ENCODE peak calls at places on chromosomes 7 and 10, in four cellular contexts. One of them, this sample, is unnamed.

GRCh38 chr10:61899997-61900828 is 1.3 kb upstream of the ARID5B start:
- DNase-seq in PC-9: peak
- DNase-seq in foreskin fibroblast: peak
- DNase-seq in HFF-Myc: peak
- DNase-seq in this sample: peak

GRCh38 chr7:158479680-158480025 is 108.0 kb downstream of the PTPRN2 start:
- DNase-seq in PC-9: no peak
- DNase-seq in foreskin fibroblast: no peak
- DNase-seq in HFF-Myc: no peak
- DNase-seq in this sample: no peak

GRCh38 chr7:134766779-134767566 is 12.5 kb upstream of the CALD1 start:
- DNase-seq in PC-9: no peak
- DNase-seq in foreskin fibroblast: peak
- DNase-seq in HFF-Myc: no peak
- DNase-seq in this sample: no peak

GRCh38 chr7:132321387-132321786 is 254.9 kb downstream of the PLXNA4 start:
- DNase-seq in PC-9: no peak
- DNase-seq in foreskin fibroblast: peak
- DNase-seq in HFF-Myc: peak
- DNase-seq in this sample: no peak

GRCh38 chr10:19620867-19621266 is 195.4 kb upstream of the PLXDC2 start:
- DNase-seq in PC-9: no peak
- DNase-seq in foreskin fibroblast: no peak
- DNase-seq in HFF-Myc: no peak
- DNase-seq in this sample: no peak

GRCh38 chr10:32790483-32790882 is 167.5 kb downstream of the ITGB1 start:
- DNase-seq in PC-9: no peak
- DNase-seq in foreskin fibroblast: peak
- DNase-seq in HFF-Myc: no peak
- DNase-seq in this sample: no peak

GRCh38 chr7:97639036-97639435 is 92.8 kb upstream of the TAC1 start:
- DNase-seq in PC-9: no peak
- DNase-seq in foreskin fibroblast: no peak
- DNase-seq in HFF-Myc: no peak
- DNase-seq in this sample: peak

GRCh38 chr10:3165196-3165595 is 7.4 kb downstream of the PITRM1 start:
- DNase-seq in PC-9: no peak
- DNase-seq in foreskin fibroblast: no peak
- DNase-seq in HFF-Myc: no peak
- DNase-seq in this sample: no peak

GRCh38 chr7:101238226-101239182 is 902 bp upstream of the CLDN15 start:
- DNase-seq in PC-9: no peak
- DNase-seq in foreskin fibroblast: no peak
- DNase-seq in HFF-Myc: no peak
- DNase-seq in this sample: no peak

GRCh38 chr7:130513447-130513846 is 21.6 kb downstream of the MEST start:
- DNase-seq in PC-9: no peak
- DNase-seq in foreskin fibroblast: no peak
- DNase-seq in HFF-Myc: no peak
- DNase-seq in this sample: no peak

GRCh38 chr10:96044686-96045085 is 1.3 kb downstream of the CCNJ start:
- DNase-seq in PC-9: no peak
- DNase-seq in foreskin fibroblast: peak
- DNase-seq in HFF-Myc: no peak
- DNase-seq in this sample: peak

GRCh38 chr7:29796181-29796580 is 10.1 kb upstream of the WIPF3 start:
- DNase-seq in PC-9: no peak
- DNase-seq in foreskin fibroblast: no peak
- DNase-seq in HFF-Myc: no peak
- DNase-seq in this sample: no peak

GRCh38 chr7:158023157-158023556 is 564.5 kb downstream of the PTPRN2 start:
- DNase-seq in PC-9: no peak
- DNase-seq in foreskin fibroblast: no peak
- DNase-seq in HFF-Myc: no peak
- DNase-seq in this sample: no peak

GRCh38 chr7:83410989-83411591 is 237.8 kb downstream of the SEMA3E start:
- DNase-seq in PC-9: no peak
- DNase-seq in foreskin fibroblast: peak
- DNase-seq in HFF-Myc: peak
- DNase-seq in this sample: peak

GRCh38 chr7:12524794-12525386 is 45.6 kb upstream of the SCIN start:
- DNase-seq in PC-9: no peak
- DNase-seq in foreskin fibroblast: peak
- DNase-seq in HFF-Myc: peak
- DNase-seq in this sample: peak

GRCh38 chr10:58952747-58953466 is 223.5 kb upstream of the PHYHIPL start:
- DNase-seq in PC-9: peak
- DNase-seq in foreskin fibroblast: peak
- DNase-seq in HFF-Myc: peak
- DNase-seq in this sample: peak

GRCh38 chr10:95518455-95519131 is 42.6 kb downstream of the SORBS1 start:
- DNase-seq in PC-9: no peak
- DNase-seq in foreskin fibroblast: no peak
- DNase-seq in HFF-Myc: no peak
- DNase-seq in this sample: no peak

DNA sequence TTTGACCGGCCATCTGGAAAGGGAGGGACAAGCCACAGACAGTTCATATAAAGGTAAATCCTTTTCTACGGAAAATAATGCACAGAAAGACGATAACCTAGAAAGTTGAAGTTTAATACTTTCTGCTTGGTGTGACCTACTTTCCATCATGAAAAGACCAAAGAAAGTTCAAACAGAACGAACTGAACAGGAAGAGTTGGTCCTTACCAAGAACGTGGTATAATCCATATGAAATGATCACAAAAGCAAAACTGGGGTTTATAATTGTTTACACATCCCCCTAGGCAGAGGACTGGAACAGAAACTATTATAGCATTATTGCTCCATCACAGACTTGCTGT is 105.4 kb downstream of the ST8SIA6 start:
- DNase-seq in PC-9: no peak
- DNase-seq in foreskin fibroblast: no peak
- DNase-seq in HFF-Myc: no peak
- DNase-seq in this sample: no peak
- H3K4me3 ChIP-seq in PC-9: peak
- H3K4me3 ChIP-seq in foreskin fibroblast: peak
- H3K4me3 ChIP-seq in HFF-Myc: no peak
- H3K4me3 ChIP-seq in this sample: peak

GRCh38 chr10:1464866-1465265 is 272.5 kb downstream of the ADARB2 start:
- DNase-seq in PC-9: no peak
- DNase-seq in foreskin fibroblast: no peak
- DNase-seq in HFF-Myc: no peak
- DNase-seq in this sample: no peak

GRCh38 chr10:1462994-1463633 is 274.2 kb downstream of the ADARB2 start:
- DNase-seq in PC-9: no peak
- DNase-seq in foreskin fibroblast: no peak
- DNase-seq in HFF-Myc: no peak
- DNase-seq in this sample: no peak

GRCh38 chr10:1467450-1467849 is 269.9 kb downstream of the ADARB2 start:
- DNase-seq in PC-9: no peak
- DNase-seq in foreskin fibroblast: no peak
- DNase-seq in HFF-Myc: no peak
- DNase-seq in this sample: no peak

GRCh38 chr10:1465993-1466764 is 271.1 kb downstream of the ADARB2 start:
- DNase-seq in PC-9: no peak
- DNase-seq in foreskin fibroblast: no peak
- DNase-seq in HFF-Myc: no peak
- DNase-seq in this sample: no peak

GRCh38 chr10:1465421-1465902 is 271.9 kb downstream of the ADARB2 start:
- DNase-seq in PC-9: no peak
- DNase-seq in foreskin fibroblast: no peak
- DNase-seq in HFF-Myc: no peak
- DNase-seq in this sample: no peak
- H3K4me3 ChIP-seq in PC-9: no peak
- H3K4me3 ChIP-seq in foreskin fibroblast: no peak
- H3K4me3 ChIP-seq in HFF-Myc: no peak
- H3K4me3 ChIP-seq in this sample: no peak

GRCh38 chr7:66505009-66505408 is 123.7 kb upstream of the KCTD7 start:
- DNase-seq in PC-9: no peak
- DNase-seq in foreskin fibroblast: no peak
- DNase-seq in HFF-Myc: no peak
- DNase-seq in this sample: no peak

GRCh38 chr7:66503551-66504031 is 125.1 kb upstream of the KCTD7 start:
- DNase-seq in PC-9: no peak
- DNase-seq in foreskin fibroblast: no peak
- DNase-seq in HFF-Myc: no peak
- DNase-seq in this sample: no peak

GRCh38 chr7:66507764-66508296 is 120.9 kb upstream of the KCTD7 start:
- DNase-seq in PC-9: no peak
- DNase-seq in foreskin fibroblast: peak
- DNase-seq in HFF-Myc: no peak
- DNase-seq in this sample: no peak

GRCh38 chr7:66504131-66504530 is 124.5 kb upstream of the KCTD7 start:
- DNase-seq in PC-9: no peak
- DNase-seq in foreskin fibroblast: no peak
- DNase-seq in HFF-Myc: no peak
- DNase-seq in this sample: no peak

GRCh38 chr7:66505531-66506451 is 122.9 kb upstream of the KCTD7 start:
- DNase-seq in PC-9: peak
- DNase-seq in foreskin fibroblast: peak
- DNase-seq in HFF-Myc: no peak
- DNase-seq in this sample: no peak
- H3K4me3 ChIP-seq in PC-9: no peak
- H3K4me3 ChIP-seq in foreskin fibroblast: peak
- H3K4me3 ChIP-seq in HFF-Myc: no peak
- H3K4me3 ChIP-seq in this sample: no peak

GRCh38 chr10:88881922-88882645 is 2.0 kb downstream of the STAMBPL1 start:
- DNase-seq in PC-9: no peak
- DNase-seq in foreskin fibroblast: peak
- DNase-seq in HFF-Myc: no peak
- DNase-seq in this sample: no peak
- H3K4me3 ChIP-seq in PC-9: peak
- H3K4me3 ChIP-seq in foreskin fibroblast: peak
- H3K4me3 ChIP-seq in HFF-Myc: peak
- H3K4me3 ChIP-seq in this sample: peak

DNA sequence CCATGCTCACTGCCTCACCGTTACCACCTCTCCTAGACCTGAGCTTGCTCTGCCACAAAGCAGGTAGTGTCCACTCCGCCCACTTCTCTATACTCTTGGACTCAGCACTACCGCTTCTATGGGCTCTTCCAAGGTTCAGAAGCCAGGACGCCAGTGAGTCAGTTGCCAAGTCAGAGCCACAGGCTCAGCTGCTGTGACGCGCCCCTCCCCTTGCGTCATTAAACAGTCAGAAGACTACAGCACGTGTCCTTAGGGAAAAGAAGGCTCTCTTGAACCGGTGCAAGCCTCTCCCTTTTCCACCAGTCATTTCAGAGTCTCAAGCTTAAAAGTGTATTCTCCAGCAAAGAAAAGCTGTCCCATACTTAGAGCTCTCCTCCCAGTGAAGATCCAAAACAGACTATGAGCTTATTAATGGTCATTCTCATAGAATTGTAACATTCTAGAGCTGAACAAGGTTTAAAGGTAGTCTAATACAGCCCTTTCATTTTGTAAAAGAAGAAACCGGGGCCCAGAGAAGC is 41.0 kb upstream of the MET start:
- DNase-seq in PC-9: peak
- DNase-seq in foreskin fibroblast: peak
- DNase-seq in HFF-Myc: peak
- DNase-seq in this sample: peak
- H3K4me3 ChIP-seq in PC-9: no peak
- H3K4me3 ChIP-seq in foreskin fibroblast: no peak
- H3K4me3 ChIP-seq in HFF-Myc: no peak
- H3K4me3 ChIP-seq in this sample: no peak

DNA sequence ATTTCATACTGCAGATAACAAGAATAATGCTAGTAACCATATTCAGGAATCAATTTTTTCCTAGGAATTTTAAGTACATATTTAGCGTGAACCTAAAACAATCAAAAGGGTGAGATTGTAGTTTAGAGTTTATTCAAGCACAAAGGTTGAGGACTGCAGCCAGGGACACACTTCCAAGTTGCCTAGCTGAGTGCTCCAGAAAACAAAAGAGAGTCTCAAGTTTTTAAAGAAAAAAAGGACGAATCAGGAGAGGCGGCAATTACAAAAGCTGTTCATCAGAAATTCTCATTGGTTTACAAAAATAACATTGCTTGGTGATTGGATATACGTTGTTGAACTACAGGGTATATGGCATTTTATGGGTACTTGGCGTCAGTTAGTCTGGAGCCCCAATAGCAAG is 11.5 kb downstream of the ZNF438 start:
- DNase-seq in PC-9: no peak
- DNase-seq in foreskin fibroblast: no peak
- DNase-seq in HFF-Myc: no peak
- DNase-seq in this sample: no peak
- H3K4me3 ChIP-seq in PC-9: no peak
- H3K4me3 ChIP-seq in foreskin fibroblast: no peak
- H3K4me3 ChIP-seq in HFF-Myc: no peak
- H3K4me3 ChIP-seq in this sample: no peak

GRCh38 chr10:78301891-78302738 is 268.5 kb downstream of the RPS24 start:
- DNase-seq in PC-9: no peak
- DNase-seq in foreskin fibroblast: peak
- DNase-seq in HFF-Myc: no peak
- DNase-seq in this sample: peak
- H3K4me3 ChIP-seq in PC-9: peak
- H3K4me3 ChIP-seq in foreskin fibroblast: peak
- H3K4me3 ChIP-seq in HFF-Myc: peak
- H3K4me3 ChIP-seq in this sample: peak

GRCh38 chr7:78017621-78018100 is 219.1 kb downstream of the PHTF2 start:
- DNase-seq in PC-9: no peak
- DNase-seq in foreskin fibroblast: no peak
- DNase-seq in HFF-Myc: no peak
- DNase-seq in this sample: no peak

GRCh38 chr7:78020131-78020873 is 221.7 kb downstream of the PHTF2 start:
- DNase-seq in PC-9: peak
- DNase-seq in foreskin fibroblast: peak
- DNase-seq in HFF-Myc: peak
- DNase-seq in this sample: peak

GRCh38 chr7:78019457-78020130 is 221.0 kb downstream of the PHTF2 start:
- DNase-seq in PC-9: peak
- DNase-seq in foreskin fibroblast: peak
- DNase-seq in HFF-Myc: peak
- DNase-seq in this sample: peak

GRCh38 chr7:78020874-78021249 is 222.3 kb downstream of the PHTF2 start:
- DNase-seq in PC-9: no peak
- DNase-seq in foreskin fibroblast: peak
- DNase-seq in HFF-Myc: no peak
- DNase-seq in this sample: no peak

GRCh38 chr7:78018541-78019456 is 220.2 kb downstream of the PHTF2 start:
- DNase-seq in PC-9: peak
- DNase-seq in foreskin fibroblast: peak
- DNase-seq in HFF-Myc: no peak
- DNase-seq in this sample: peak
- H3K4me3 ChIP-seq in PC-9: peak
- H3K4me3 ChIP-seq in foreskin fibroblast: peak
- H3K4me3 ChIP-seq in HFF-Myc: peak
- H3K4me3 ChIP-seq in this sample: peak

This sample was measured in PC-3.